ENCODE peak calls at places on chromosomes 2 and 18, in six cellular contexts. B, N, Z, F, G and Y are unnamed samples.
A peak's percentile ranks its signal among the peaks of the same experiment; 100 is the strongest.

GRCh38 chr18:50738103-50738757 is 81.6 kb downstream of the MRO start:
- DNase-seq in F (no peak), Z (no peak), B (no peak), N (no peak), G (no peak), Y (no peak)

GRCh38 chr18:32422185-32422584 is 48.5 kb downstream of the GAREM1 start:
- DNase-seq in G (no peak), B (no peak), N (no peak), Z (no peak), F (no peak), Y (no peak)

GRCh38 chr18:51621103-51621969 is 423.9 kb upstream of the MEX3C start:
- DNase-seq in G (peak; percentile 33), Z (no peak), F (no peak), B (peak; percentile 81), N (peak; percentile 58), Y (peak; percentile 18)

GRCh38 chr2:127700527-127701192 is 637 bp upstream of the SFT2D3 start:
- DNase-seq in N (peak; percentile 90), Z (no peak), G (peak; percentile 66), B (peak; percentile 37), F (peak; percentile 93), Y (peak; percentile 29)

GRCh38 chr2:222915092-222915957 is 54.5 kb downstream of the ACSL3 start:
- DNase-seq in Z (peak; percentile 41), N (no peak), F (no peak), B (no peak), G (no peak), Y (peak; percentile 30)

GRCh38 chr18:21509062-21509461 is 91.4 kb downstream of the ESCO1 start:
- DNase-seq in B (no peak), N (no peak), F (no peak), Z (no peak), G (no peak), Y (no peak)

GRCh38 chr2:33577660-33578059 is 21.4 kb downstream of the FAM98A start:
- DNase-seq in B (no peak), G (no peak), F (no peak), N (no peak), Z (peak; percentile 32), Y (peak; percentile 45)

GRCh38 chr2:230502593-230502992 is 86.6 kb downstream of the SP100 start:
- DNase-seq in F (no peak), N (no peak), Z (no peak), G (no peak), B (no peak), Y (no peak)

GRCh38 chr2:119126650-119127049 is 31.9 kb downstream of the C1QL2 start:
- DNase-seq in G (peak; percentile 84), F (no peak), N (peak; percentile 95), B (peak; percentile 48), Z (no peak), Y (no peak)

GRCh38 chr2:32825291-32825712 is 121.5 kb upstream of the LTBP1 start:
- DNase-seq in G (no peak), F (no peak), Z (peak; percentile 25), B (no peak), N (no peak), Y (no peak)

GRCh38 chr2:85497944-85498630 is 40.9 kb upstream of the MAT2A start:
- DNase-seq in F (no peak), G (no peak), N (no peak), Z (no peak), B (no peak), Y (no peak)

GRCh38 chr2:218290316-218291261 is 1.7 kb downstream of the TMBIM1 start:
- DNase-seq in N (no peak), F (no peak), Z (no peak), B (no peak), G (no peak), Y (no peak)

GRCh38 chr18:26617151-26617554 is 68.8 kb upstream of the KCTD1 start:
- DNase-seq in B (no peak), G (no peak), Z (peak; percentile 90), F (peak; percentile 85), N (no peak), Y (peak; percentile 90)

GRCh38 chr18:48905541-48905940 is 45.2 kb downstream of the SMAD7 start:
- DNase-seq in G (no peak), B (no peak), N (no peak), Z (peak; percentile 41), F (no peak), Y (no peak)

GRCh38 chr18:3985030-3985429 is 470.1 kb downstream of the DLGAP1 start:
- DNase-seq in Z (peak; percentile 38), G (no peak), B (no peak), F (no peak), N (no peak), Y (peak; percentile 48)

GRCh38 chr2:127154985-127155650 is 48.2 kb upstream of the BIN1 start:
- DNase-seq in Z (peak; percentile 50), N (no peak), F (no peak), B (no peak), G (no peak), Y (no peak)

GRCh38 chr2:95207111-95207961 is at the start of gene ZNF892:
- DNase-seq in G (peak; percentile 73), Z (peak; percentile 82), F (peak; percentile 79), N (peak; percentile 96), B (peak; percentile 86), Y (peak; percentile 90)

GRCh38 chr2:173058097-173058496 is 17.5 kb upstream of the MAP3K20 start:
- DNase-seq in F (no peak), B (no peak), Z (no peak), G (no peak), N (no peak), Y (no peak)

GRCh38 chr2:173059292-173059691 is 16.4 kb upstream of the MAP3K20 start:
- DNase-seq in B (no peak), Z (no peak), N (no peak), F (no peak), G (no peak), Y (no peak)

GRCh38 chr2:173058673-173059072 is 17.0 kb upstream of the MAP3K20 start:
- DNase-seq in F (no peak), G (no peak), N (no peak), Z (no peak), B (no peak), Y (no peak)

GRCh38 chr2:173062806-173063205 is 12.8 kb upstream of the MAP3K20 start:
- DNase-seq in N (no peak), B (no peak), F (no peak), Z (peak; percentile 33), G (no peak), Y (no peak)

GRCh38 chr2:173059941-173060575 is 15.6 kb upstream of the MAP3K20 start:
- DNase-seq in B (no peak), N (no peak), F (no peak), G (no peak), Z (peak; percentile 43), Y (no peak)
- H4K91ac ChIP-seq in B (no peak overlapping the region), N (no peak overlapping the region), F (no peak overlapping the region), G (no peak overlapping the region), Z (peak overlapping the region; percentile 14), Y (no peak overlapping the region)

GRCh38 chr2:232327089-232328037 is 51.2 kb upstream of the ALPP start:
- DNase-seq in B (peak; percentile 56), G (peak; percentile 77), F (peak; percentile 65), Z (peak; percentile 50), N (peak; percentile 91), Y (peak; percentile 67)

GRCh38 chr2:232330068-232330999 is 48.2 kb upstream of the ALPP start:
- DNase-seq in N (peak; percentile 80), F (peak; percentile 33), B (no peak), Z (no peak), G (peak; percentile 36), Y (no peak)

GRCh38 chr2:232329716-232330067 is 48.9 kb upstream of the ALPP start:
- DNase-seq in Z (no peak), G (no peak), B (no peak), F (no peak), N (peak; percentile 22), Y (no peak)

GRCh38 chr2:232328038-232328435 is 50.5 kb upstream of the ALPP start:
- DNase-seq in G (no peak), N (peak; percentile 30), Z (no peak), F (no peak), B (no peak), Y (no peak)

DNA sequence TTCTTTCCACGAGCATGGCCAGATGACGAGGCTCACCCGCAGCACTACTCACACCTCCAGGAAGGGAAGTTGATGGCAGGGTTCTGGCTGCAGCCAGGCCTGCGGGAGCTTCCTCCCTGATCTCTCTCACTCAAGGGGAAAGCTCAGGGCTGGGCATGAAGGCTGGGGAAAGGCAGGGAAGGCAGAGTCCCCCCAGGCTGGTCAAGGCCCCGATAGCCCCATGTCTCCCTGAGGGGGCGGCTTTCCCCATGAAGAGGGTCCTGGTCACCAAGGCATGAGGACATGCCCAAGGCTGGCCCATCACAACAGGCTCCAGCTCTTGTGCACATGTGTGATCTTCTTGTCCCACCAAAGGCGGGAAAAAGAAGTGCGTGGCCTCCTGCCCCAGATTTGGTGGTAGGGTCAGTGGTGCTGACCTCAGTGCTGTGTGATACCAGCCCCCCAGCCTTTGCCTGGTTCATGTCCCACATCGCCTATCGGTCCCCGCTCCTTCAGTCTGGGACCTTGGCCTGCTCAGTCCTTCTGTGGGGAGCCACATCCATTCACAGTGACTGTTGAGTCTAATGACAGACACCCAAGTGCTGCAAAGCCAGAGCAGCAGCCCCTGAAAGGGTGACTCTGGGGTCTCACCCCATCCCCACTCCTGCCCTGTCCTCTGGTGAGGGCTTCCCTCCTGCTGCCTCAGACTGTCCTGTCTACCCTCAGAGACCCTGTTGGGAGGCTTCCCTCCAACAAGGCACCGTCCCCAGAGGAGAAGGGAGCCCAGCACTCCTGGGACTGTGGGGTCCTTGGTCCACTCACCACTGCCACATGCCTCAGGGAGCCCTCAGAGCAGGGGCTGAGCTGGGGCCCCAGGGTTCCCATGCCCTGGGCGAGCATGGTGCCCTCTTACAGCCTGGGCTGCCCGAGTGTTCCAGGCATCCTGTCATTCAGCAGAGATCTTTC is 49.8 kb upstream of the ALPP start:
- DNase-seq in B (no peak), Z (no peak), F (no peak), G (no peak), N (peak; percentile 24), Y (no peak)
- H4K91ac ChIP-seq in B (no peak overlapping the region), Z (no peak overlapping the region), F (no peak overlapping the region), G (peak overlapping the region; percentile 25), N (no peak overlapping the region), Y (peak overlapping the region; percentile 58)

DNA sequence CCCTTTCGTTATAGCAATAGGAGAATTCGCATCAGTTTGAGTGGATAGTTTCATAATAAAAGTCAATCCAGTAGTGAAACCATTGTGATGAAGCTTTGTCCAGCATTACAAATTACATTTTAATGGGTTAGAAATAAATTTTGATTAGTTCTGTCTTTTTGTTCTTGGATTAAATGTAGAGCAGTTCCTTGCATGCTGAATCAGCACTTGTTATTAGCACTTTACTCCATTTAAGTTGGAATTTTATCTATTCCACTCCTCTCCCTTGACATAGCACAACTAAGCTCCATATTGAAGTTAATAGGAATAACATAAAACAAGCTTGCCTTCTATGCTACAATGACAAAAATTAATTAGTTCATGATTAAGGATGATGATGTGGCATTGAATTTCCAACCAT is 624.1 kb downstream of the CCDC85A start:
- DNase-seq in N (no peak), B (no peak), F (no peak), Z (no peak), G (no peak), Y (no peak)
- H4K91ac ChIP-seq in N (no peak overlapping the region), B (no peak overlapping the region), F (no peak overlapping the region), Z (no peak overlapping the region), G (no peak overlapping the region), Y (no peak overlapping the region)

DNA sequence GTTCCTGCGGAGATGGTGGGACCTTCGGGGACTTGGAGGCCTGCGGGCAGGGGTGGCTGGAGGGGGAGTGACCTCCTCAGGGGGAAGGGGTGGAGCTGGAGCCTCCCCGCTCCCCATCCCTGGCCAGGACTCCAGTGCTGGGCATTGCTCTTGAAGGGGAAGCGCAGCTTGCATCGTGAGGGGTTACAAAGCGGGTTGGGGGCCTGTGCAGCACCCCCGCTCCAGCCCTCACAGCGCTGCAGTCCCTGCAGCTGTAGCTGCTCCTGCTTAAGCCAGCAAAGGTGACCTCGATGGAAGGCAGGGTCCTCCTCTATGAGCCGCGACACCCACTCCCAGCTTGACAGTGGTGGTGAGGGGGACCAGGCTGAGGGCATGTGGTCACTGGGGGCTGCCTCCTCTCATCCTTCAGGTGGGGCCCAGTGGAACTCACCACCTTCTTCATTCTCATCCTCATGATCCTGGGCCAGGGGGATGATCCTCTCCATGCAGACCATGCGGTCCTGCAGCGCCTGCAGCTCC is 36.7 kb upstream of the ANKRD62 start:
- DNase-seq in B (no peak), N (no peak), Z (no peak), F (no peak), G (no peak), Y (no peak)
- H4K91ac ChIP-seq in B (no peak overlapping the region), N (no peak overlapping the region), Z (no peak overlapping the region), F (no peak overlapping the region), G (no peak overlapping the region), Y (no peak overlapping the region)